ENCODE peak calls at places on chromosomes 13 and 19, in four cellular contexts. D, Z, Q and E are unnamed samples.

GRCh38 chr19:39996218-39996810 is 546 bp upstream of the ZNF546 start:
- DNase-seq in Z (no peak), D (no peak), Q (peak), E (peak)

GRCh38 chr13:72757792-72758535 is 23.7 kb downstream of the DIS3 start:
- DNase-seq in Q (peak), D (no peak), Z (no peak), E (no peak)

GRCh38 chr19:58581227-58582141 is 8.3 kb upstream of the MZF1 start:
- DNase-seq in Z (peak), D (peak), Q (peak), E (peak)

GRCh38 chr13:84118845-84119409 is 236.7 kb upstream of the SLITRK1 start:
- DNase-seq in Q (no peak), Z (no peak), D (no peak), E (no peak)

GRCh38 chr19:49216076-49216475 is 58.5 kb downstream of the TRPM4 start:
- DNase-seq in D (no peak), Q (peak), Z (no peak), E (no peak)

GRCh38 chr13:37510441-37510840 is 88.1 kb downstream of the POSTN start:
- DNase-seq in Z (no peak), Q (no peak), D (no peak), E (no peak)

GRCh38 chr19:7831452-7831851 is 1.4 kb downstream of the EVI5L start:
- DNase-seq in Q (peak), D (no peak), Z (no peak), E (no peak)

GRCh38 chr13:97600438-97601080 is 166.6 kb downstream of the RAP2A start:
- DNase-seq in Q (peak), D (no peak), Z (no peak), E (no peak)

GRCh38 chr19:31317542-31317941 is 31.7 kb downstream of the TSHZ3 start:
- DNase-seq in D (no peak), Z (no peak), Q (no peak), E (no peak)

GRCh38 chr13:50494110-50494509 is 349.4 kb downstream of the DLEU7 start:
- DNase-seq in Q (no peak), D (no peak), Z (no peak), E (no peak)

GRCh38 chr19:11944656-11945055 is 19.7 kb downstream of the ZNF700 start:
- DNase-seq in Z (no peak), Q (no peak), D (no peak), E (no peak)

GRCh38 chr19:36441339-36441738 is 22.9 kb upstream of the ZFP82 start:
- DNase-seq in Z (no peak), D (no peak), Q (no peak), E (no peak)

GRCh38 chr13:105452895-105453294 is 1082.6 kb downstream of the EFNB2 start:
- DNase-seq in Z (no peak), Q (no peak), D (no peak), E (no peak)

GRCh38 chr13:89432997-89433396 is 1761.8 kb downstream of the SLITRK5 start:
- DNase-seq in Z (no peak), Q (no peak), D (no peak), E (no peak)

GRCh38 chr13:96621634-96622033 is 372.6 kb downstream of the OXGR1 start:
- DNase-seq in D (no peak), Z (no peak), Q (no peak), E (no peak)

GRCh38 chr13:109400192-109400591 is 386.2 kb downstream of the IRS2 start:
- DNase-seq in D (no peak), Q (no peak), Z (no peak), E (no peak)

GRCh38 chr19:438416-438958 is 22.3 kb downstream of the SHC2 start:
- DNase-seq in D (no peak), Q (no peak), Z (no peak), E (no peak)

GRCh38 chr19:32223595-32224370 is 121.6 kb upstream of the ZNF507 start:
- DNase-seq in D (no peak), Q (no peak), Z (no peak), E (no peak)

GRCh38 chr19:19562665-19563347 is 24.7 kb downstream of the CILP2 start:
- DNase-seq in Q (no peak), Z (no peak), D (no peak), E (no peak)

GRCh38 chr19:19451429-19452240 is 46.2 kb downstream of the GATAD2A start:
- DNase-seq in Z (no peak), D (no peak), Q (no peak), E (no peak)

GRCh38 chr13:105798541-105798940 is 736.9 kb downstream of the EFNB2 start:
- DNase-seq in Q (no peak), D (no peak), Z (no peak), E (no peak)

GRCh38 chr13:77740931-77741586 is 43.6 kb downstream of the SLAIN1 start:
- DNase-seq in D (no peak), Q (no peak), Z (no peak), E (no peak)

GRCh38 chr13:36848228-36848982 is 29.4 kb downstream of the RFXAP start:
- DNase-seq in Z (no peak), D (no peak), Q (peak), E (no peak)

GRCh38 chr19:47550129-47550528 is 22.8 kb downstream of the ZNF541 start:
- DNase-seq in Q (no peak), D (no peak), Z (no peak), E (no peak)

GRCh38 chr13:113098163-113098732 is 7.3 kb upstream of the F7 start:
- DNase-seq in D (no peak), Z (no peak), Q (peak), E (no peak)

GRCh38 chr19:11254662-11255061 is 7.7 kb downstream of the DOCK6 start:
- DNase-seq in Q (no peak), Z (no peak), D (no peak), E (no peak)

GRCh38 chr13:80894930-80895329 is 554.0 kb upstream of the SPRY2 start:
- DNase-seq in Z (no peak), Q (no peak), D (no peak), E (no peak)

GRCh38 chr19:3024870-3025515 is 4.1 kb downstream of the TLE2 start:
- DNase-seq in Q (no peak), Z (no peak), D (no peak), E (no peak)

GRCh38 chr19:10461047-10461949 is 41.0 kb downstream of the PDE4A start:
- DNase-seq in Q (peak), Z (peak), D (peak), E (peak)

GRCh38 chr13:102311901-102312300 is 89.9 kb downstream of the FGF14 start:
- DNase-seq in Q (no peak), D (no peak), Z (no peak), E (no peak)

GRCh38 chr19:23439623-23440022 is 44.4 kb upstream of the ZNF91 start:
- DNase-seq in Z (no peak), Q (no peak), D (no peak), E (no peak)

GRCh38 chr13:39105110-39105509 is 66.9 kb downstream of the NHLRC3 start:
- DNase-seq in Q (no peak), Z (no peak), D (no peak), E (no peak)

GRCh38 chr19:18284710-18285430 is 3.4 kb upstream of the JUND start:
- DNase-seq in Z (no peak), D (no peak), Q (no peak), E (no peak)

GRCh38 chr13:25401958-25402357 is 30.2 kb downstream of the ATP8A2 start:
- DNase-seq in Z (no peak), D (no peak), Q (no peak), E (no peak)

GRCh38 chr13:25409938-25410337 is 38.2 kb downstream of the ATP8A2 start:
- DNase-seq in Z (no peak), D (no peak), Q (no peak), E (no peak)

GRCh38 chr13:25406377-25406776 is 34.6 kb downstream of the ATP8A2 start:
- DNase-seq in D (no peak), Q (no peak), Z (no peak), E (no peak)
- TF ChIP-seq CTCF in D (no peak), Q (no peak), Z (no peak), E (no peak)

DNA sequence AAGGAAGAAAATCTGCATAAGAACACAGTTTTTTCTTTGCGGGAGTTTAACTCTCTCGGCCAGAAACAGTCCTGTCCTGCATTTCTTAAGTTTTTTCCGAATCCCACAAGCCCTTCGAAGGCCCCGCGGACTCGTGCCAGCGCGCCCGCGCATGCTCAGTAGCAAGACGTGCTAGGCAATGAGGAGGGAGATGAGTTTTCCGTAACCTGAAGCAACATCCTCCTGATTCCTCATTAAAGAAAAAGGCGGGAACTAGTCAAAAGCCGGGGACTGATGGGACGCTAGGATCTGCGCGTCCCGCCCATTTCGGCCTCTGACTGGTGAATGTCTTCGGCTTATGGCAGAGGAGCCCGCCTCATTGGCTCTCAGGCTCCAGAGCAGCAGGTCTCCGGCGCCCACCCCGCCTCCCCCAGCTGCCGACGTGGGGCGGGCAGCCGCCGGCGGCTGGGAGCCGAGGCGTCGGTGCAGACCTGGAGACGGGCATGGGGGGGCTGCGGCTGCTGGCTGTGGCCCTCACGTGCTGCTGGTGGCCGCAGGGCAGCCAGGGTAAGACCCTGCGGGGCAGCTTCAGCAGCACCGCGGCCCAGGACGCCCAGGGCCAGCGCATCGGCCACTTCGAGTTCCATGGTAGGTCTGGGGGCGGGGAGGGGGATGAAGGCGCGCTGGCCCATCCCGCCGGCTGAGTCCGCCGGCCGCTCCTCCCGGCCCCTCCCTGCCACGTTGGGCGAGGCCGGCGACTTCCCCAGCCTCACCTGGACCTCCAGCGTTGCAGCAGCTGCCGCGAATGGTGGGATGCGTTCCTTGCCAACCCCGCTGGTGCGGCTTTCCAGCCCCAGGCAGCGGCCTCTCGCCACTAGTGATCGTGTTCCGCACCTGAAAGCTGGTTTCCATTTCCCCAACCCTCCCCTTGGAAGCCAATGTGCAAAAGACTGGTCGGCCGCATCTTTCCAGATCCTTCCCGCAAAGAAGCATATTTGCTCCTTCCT is at the start of gene GPR180:
- DNase-seq in Q (peak), D (peak), Z (peak), E (peak)
- TF ChIP-seq POLR2A in Q (peak), D (peak), Z (no peak), E (peak)

GRCh38 chr13:59487883-59488282 is 675.8 kb downstream of the DIAPH3 start:
- DNase-seq in Q (no peak), Z (no peak), D (no peak), E (no peak)
- TF ChIP-seq CTCF in Q (no peak), Z (no peak), D (no peak), E (no peak)

DNA sequence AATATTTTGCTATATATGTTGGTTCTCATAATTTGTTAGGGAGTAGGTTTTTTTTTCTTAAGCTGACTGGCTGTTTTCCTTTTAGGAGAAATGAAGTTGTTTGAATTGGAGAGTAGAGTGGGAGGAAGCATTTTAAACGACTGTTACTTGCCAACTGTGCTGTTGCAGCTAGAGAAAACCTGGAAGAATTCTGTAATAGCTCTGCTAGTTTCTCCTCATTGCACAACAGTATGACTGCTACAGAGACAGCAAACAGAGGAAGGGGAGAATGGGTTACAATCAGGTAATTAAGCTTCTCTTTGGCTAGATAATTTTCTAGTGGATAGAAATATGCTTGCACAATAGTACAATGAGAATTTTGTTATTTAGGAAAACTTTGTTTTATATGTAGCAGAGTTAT is 222.3 kb downstream of the KCTD12 start:
- DNase-seq in Q (peak), D (peak), Z (no peak), E (no peak)
- TF ChIP-seq POLR2A in Q (no peak), D (no peak), Z (no peak), E (no peak)

GRCh38 chr13:94546071-94546839 is 49.7 kb downstream of the TGDS start:
- DNase-seq in Z (no peak), D (no peak), Q (no peak), E (no peak)

GRCh38 chr13:94550030-94550738 is 45.8 kb downstream of the TGDS start:
- DNase-seq in D (peak), Q (peak), Z (no peak), E (no peak)

GRCh38 chr13:94552095-94552494 is 43.9 kb downstream of the TGDS start:
- DNase-seq in Z (no peak), D (no peak), Q (no peak), E (no peak)

GRCh38 chr13:94549241-94550029 is 46.5 kb downstream of the TGDS start:
- DNase-seq in Z (peak), D (peak), Q (peak), E (peak)

GRCh38 chr13:94548382-94549240 is 47.3 kb downstream of the TGDS start:
- DNase-seq in Q (peak), D (peak), Z (peak), E (peak)
- TF ChIP-seq CTCF in Q (peak), D (no peak), Z (no peak), E (no peak)

GRCh38 chr19:4539697-4540581 is at the start of gene LRG1:
- DNase-seq in Q (no peak), Z (no peak), D (peak), E (peak)
- TF ChIP-seq POLR2A in Q (no peak), Z (no peak), D (no peak), E (no peak)

DNA sequence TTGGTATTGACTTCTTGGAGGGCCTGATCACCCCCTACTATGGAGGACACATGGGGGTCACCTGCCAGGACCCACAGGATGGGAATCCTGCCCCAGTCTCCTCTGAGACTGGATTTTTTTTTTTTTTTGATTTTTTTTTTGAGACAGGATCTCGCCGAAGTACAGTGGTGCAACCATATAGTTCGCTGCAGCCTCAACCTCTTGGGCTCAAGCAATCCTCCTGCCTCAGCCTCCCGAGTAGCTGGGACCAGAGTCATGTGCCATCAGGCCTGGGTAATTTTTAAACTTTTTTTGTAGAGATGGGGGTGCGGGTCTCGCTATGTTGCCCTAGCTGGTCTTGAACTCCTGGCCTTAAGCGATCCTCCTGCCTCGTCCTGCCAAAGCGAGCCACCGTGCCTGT is 14.2 kb upstream of the ADGRE5 start:
- DNase-seq in Z (no peak), Q (no peak), D (no peak), E (no peak)
- TF ChIP-seq CTCF in Z (no peak), Q (no peak), D (no peak), E (no peak)

DNA sequence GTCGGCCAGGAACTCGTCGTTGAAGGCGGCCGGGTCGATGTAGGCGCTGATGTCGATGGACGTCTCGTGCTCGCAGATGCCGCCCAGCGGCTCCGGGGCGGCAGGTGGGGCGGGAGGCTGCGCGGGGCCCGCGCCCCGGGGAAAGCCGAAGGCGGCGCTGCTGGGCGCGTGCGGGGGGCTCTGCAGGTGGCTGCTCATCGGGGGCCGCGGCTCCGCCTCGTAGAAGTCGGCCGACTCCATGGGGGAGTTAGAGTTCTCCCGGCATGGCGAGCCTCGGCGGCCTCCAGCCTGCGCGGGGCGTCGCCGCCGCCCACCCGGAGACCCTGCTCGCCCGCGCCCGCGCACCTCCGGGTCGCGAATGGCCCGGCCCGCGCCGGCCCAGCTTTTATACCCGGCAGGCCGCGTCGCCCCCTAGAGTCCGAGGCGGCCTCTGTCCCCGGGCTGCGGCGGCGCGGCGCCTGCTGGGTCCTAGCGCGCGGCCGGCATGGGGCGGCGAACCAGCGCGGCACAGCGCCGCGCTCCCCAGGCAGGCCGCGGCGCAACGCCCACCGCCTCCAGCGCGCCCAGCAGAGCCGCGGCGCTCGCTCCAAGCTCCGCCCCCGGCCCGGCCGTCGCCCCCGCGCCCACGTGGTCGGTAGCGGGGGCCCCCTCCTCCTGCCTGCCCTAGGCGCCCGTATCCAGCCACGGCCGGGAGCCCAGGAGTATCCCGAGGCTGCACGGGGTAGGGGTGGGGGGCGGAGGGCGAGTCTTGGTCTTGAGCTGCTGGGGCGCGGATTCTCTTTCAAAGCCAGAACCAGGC is at the start of gene CEBPA:
- DNase-seq in Q (peak), Z (peak), D (peak), E (peak)
- TF ChIP-seq POLR2A in Q (peak), Z (peak), D (peak), E (peak)